ENCODE peak calls at places on chromosomes 7 and 10, in seven cellular contexts. One of them, this sample, is unnamed.

GRCh38 chr7:135197906-135198655 is 13.2 kb downstream of the WDR91 start:
- DNase-seq in neuronal stem cell: no peak
- DNase-seq in mesendoderm: no peak
- DNase-seq in H1: no peak
- DNase-seq in IMR-90: peak
- DNase-seq in H9: no peak
- DNase-seq in trophoblast cell: peak
- DNase-seq in this sample: peak

GRCh38 chr10:93867481-93867880 is 26.3 kb upstream of the SLC35G1 start:
- DNase-seq in H9: no peak
- DNase-seq in neuronal stem cell: no peak
- DNase-seq in H1: no peak
- DNase-seq in trophoblast cell: no peak
- DNase-seq in mesendoderm: no peak
- DNase-seq in IMR-90: no peak
- DNase-seq in this sample: no peak

GRCh38 chr10:48658889-48659269 is 25.8 kb upstream of the WDFY4 start:
- DNase-seq in trophoblast cell: no peak
- DNase-seq in neuronal stem cell: no peak
- DNase-seq in IMR-90: no peak
- DNase-seq in H9: no peak
- DNase-seq in mesendoderm: no peak
- DNase-seq in H1: no peak
- DNase-seq in this sample: no peak

GRCh38 chr7:30027915-30028748 is at the start of gene PLEKHA8:
- DNase-seq in H1: peak
- DNase-seq in mesendoderm: peak
- DNase-seq in IMR-90: peak
- DNase-seq in neuronal stem cell: peak
- DNase-seq in H9: peak
- DNase-seq in trophoblast cell: peak
- DNase-seq in this sample: peak

GRCh38 chr7:1458676-1459511 is at the start of gene MICALL2:
- DNase-seq in H9: no peak
- DNase-seq in neuronal stem cell: no peak
- DNase-seq in IMR-90: peak
- DNase-seq in H1: no peak
- DNase-seq in trophoblast cell: peak
- DNase-seq in mesendoderm: peak
- DNase-seq in this sample: peak

GRCh38 chr7:25720427-25720826 is 431.6 kb upstream of the NFE2L3 start:
- DNase-seq in trophoblast cell: peak
- DNase-seq in H1: no peak
- DNase-seq in neuronal stem cell: no peak
- DNase-seq in mesendoderm: peak
- DNase-seq in IMR-90: peak
- DNase-seq in H9: no peak
- DNase-seq in this sample: peak

GRCh38 chr10:123402656-123403055 is 248.5 kb downstream of the BUB3 start:
- DNase-seq in neuronal stem cell: no peak
- DNase-seq in H9: no peak
- DNase-seq in trophoblast cell: no peak
- DNase-seq in IMR-90: no peak
- DNase-seq in H1: no peak
- DNase-seq in mesendoderm: no peak
- DNase-seq in this sample: no peak

GRCh38 chr10:126350216-126350992 is 37.9 kb downstream of the ADAM12 start:
- DNase-seq in IMR-90: peak
- DNase-seq in H1: no peak
- DNase-seq in H9: no peak
- DNase-seq in neuronal stem cell: no peak
- DNase-seq in trophoblast cell: peak
- DNase-seq in mesendoderm: peak
- DNase-seq in this sample: peak

GRCh38 chr10:69801434-69802315 is at the start of gene COL13A1:
- DNase-seq in IMR-90: peak
- DNase-seq in neuronal stem cell: peak
- DNase-seq in H9: peak
- DNase-seq in trophoblast cell: peak
- DNase-seq in mesendoderm: peak
- DNase-seq in H1: peak
- DNase-seq in this sample: peak

GRCh38 chr7:31102973-31103850 is 51.1 kb downstream of the ADCYAP1R1 start:
- DNase-seq in H9: peak
- DNase-seq in H1: no peak
- DNase-seq in IMR-90: no peak
- DNase-seq in neuronal stem cell: no peak
- DNase-seq in mesendoderm: no peak
- DNase-seq in trophoblast cell: no peak
- DNase-seq in this sample: no peak

GRCh38 chr10:13327516-13327915 is 20.6 kb downstream of the SEPHS1 start:
- DNase-seq in IMR-90: no peak
- DNase-seq in mesendoderm: no peak
- DNase-seq in trophoblast cell: no peak
- DNase-seq in H9: no peak
- DNase-seq in H1: no peak
- DNase-seq in neuronal stem cell: no peak
- DNase-seq in this sample: no peak

GRCh38 chr7:66076459-66077329 is 1.1 kb downstream of the ASL start:
- DNase-seq in trophoblast cell: no peak
- DNase-seq in H1: no peak
- DNase-seq in IMR-90: no peak
- DNase-seq in H9: no peak
- DNase-seq in neuronal stem cell: no peak
- DNase-seq in mesendoderm: no peak
- DNase-seq in this sample: peak

GRCh38 chr10:72097448-72098300 is 9.3 kb upstream of the SPOCK2 start:
- DNase-seq in trophoblast cell: no peak
- DNase-seq in mesendoderm: no peak
- DNase-seq in H1: no peak
- DNase-seq in H9: no peak
- DNase-seq in IMR-90: peak
- DNase-seq in neuronal stem cell: no peak
- DNase-seq in this sample: peak

GRCh38 chr10:3785849-3786290 is 861 bp upstream of the KLF6 start:
- DNase-seq in neuronal stem cell: peak
- DNase-seq in mesendoderm: peak
- DNase-seq in H9: peak
- DNase-seq in trophoblast cell: peak
- DNase-seq in H1: no peak
- DNase-seq in IMR-90: peak
- DNase-seq in this sample: peak
- H2BK120ac ChIP-seq in neuronal stem cell: peak
- H2BK120ac ChIP-seq in mesendoderm: peak
- H2BK120ac ChIP-seq in H9: peak
- H2BK120ac ChIP-seq in trophoblast cell: peak
- H2BK120ac ChIP-seq in H1: peak
- H2BK120ac ChIP-seq in IMR-90: peak
- H2BK120ac ChIP-seq in this sample: peak

DNA sequence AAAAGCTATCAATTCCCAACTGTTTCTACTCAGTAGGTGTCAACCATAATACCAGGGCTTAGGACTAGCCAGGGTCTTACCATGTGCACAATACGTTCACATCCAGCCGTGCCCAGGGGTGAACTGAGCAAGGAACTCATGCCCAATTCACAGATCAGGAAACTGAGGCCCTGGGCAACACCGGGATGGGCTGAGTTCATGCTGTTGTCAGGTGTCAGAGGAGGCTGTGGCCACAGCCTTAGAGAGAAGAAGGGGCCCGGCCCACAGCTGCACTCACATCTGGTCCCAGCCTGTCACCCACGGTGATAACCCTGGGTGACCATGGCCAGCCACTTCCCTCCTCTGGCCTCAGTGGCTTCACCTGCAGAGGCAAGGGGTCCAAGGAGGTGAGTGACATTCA is 92.0 kb downstream of the FAM53B start:
- DNase-seq in H9: no peak
- DNase-seq in trophoblast cell: no peak
- DNase-seq in IMR-90: no peak
- DNase-seq in mesendoderm: no peak
- DNase-seq in H1: no peak
- DNase-seq in neuronal stem cell: no peak
- DNase-seq in this sample: no peak
- H3K27ac ChIP-seq in H9: no peak
- H3K27ac ChIP-seq in trophoblast cell: no peak
- H3K27ac ChIP-seq in IMR-90: no peak
- H3K27ac ChIP-seq in mesendoderm: no peak
- H3K27ac ChIP-seq in H1: no peak
- H3K27ac ChIP-seq in neuronal stem cell: no peak
- H3K27ac ChIP-seq in this sample: no peak

GRCh38 chr10:104347295-104348045 is 6.2 kb upstream of the CFAP58 start:
- DNase-seq in trophoblast cell: no peak
- DNase-seq in H9: no peak
- DNase-seq in IMR-90: no peak
- DNase-seq in mesendoderm: no peak
- DNase-seq in H1: no peak
- DNase-seq in neuronal stem cell: no peak
- DNase-seq in this sample: no peak
- H3K9ac ChIP-seq in trophoblast cell: no peak
- H3K9ac ChIP-seq in H9: no peak
- H3K9ac ChIP-seq in IMR-90: no peak
- H3K9ac ChIP-seq in mesendoderm: no peak
- H3K9ac ChIP-seq in H1: no peak
- H3K9ac ChIP-seq in neuronal stem cell: no peak
- H3K9ac ChIP-seq in this sample: no peak

DNA sequence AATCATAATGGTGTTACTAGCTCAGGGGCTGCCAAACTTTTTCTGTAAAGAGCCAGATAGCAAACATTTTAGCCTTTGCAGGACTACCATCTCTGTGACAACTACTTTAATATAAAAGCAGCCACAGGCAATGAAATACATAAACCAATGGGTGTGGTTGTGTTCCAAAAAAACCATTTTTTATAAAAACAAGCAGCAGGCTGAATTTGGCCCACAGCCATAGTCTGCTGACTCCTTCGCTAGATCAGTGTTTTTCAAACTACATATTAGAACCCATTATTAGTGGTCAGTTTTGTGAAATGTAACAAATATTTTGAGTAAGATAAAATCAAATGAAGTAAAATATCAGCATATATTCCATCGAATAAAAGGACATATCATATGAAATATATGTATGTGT is 13.6 kb downstream of the GNG11 start:
- DNase-seq in neuronal stem cell: no peak
- DNase-seq in trophoblast cell: no peak
- DNase-seq in mesendoderm: no peak
- DNase-seq in IMR-90: no peak
- DNase-seq in H9: no peak
- DNase-seq in H1: no peak
- DNase-seq in this sample: no peak
- H2BK120ac ChIP-seq in neuronal stem cell: no peak
- H2BK120ac ChIP-seq in trophoblast cell: no peak
- H2BK120ac ChIP-seq in mesendoderm: no peak
- H2BK120ac ChIP-seq in IMR-90: no peak
- H2BK120ac ChIP-seq in H9: no peak
- H2BK120ac ChIP-seq in H1: no peak
- H2BK120ac ChIP-seq in this sample: no peak

DNA sequence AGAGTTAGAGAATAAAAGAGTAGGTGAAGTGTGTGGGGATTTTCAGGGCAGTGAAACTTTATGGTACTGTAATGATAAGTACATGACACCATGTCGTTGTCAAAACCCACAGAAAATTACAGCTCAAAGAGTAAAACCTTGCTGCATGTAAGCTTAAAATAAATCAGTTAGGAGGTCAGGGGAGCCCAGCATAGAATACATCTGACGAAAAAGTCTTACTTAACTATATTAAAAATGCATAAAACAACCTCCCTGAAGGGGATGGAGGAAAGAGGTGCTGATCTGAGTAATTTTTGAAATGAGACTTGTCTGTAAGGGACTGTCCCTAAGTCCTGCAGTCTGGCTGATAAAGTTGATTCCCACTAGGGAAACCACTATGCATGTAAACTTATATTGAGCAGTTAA is 49.8 kb upstream of the AKR1E2 start:
- DNase-seq in H9: no peak
- DNase-seq in neuronal stem cell: no peak
- DNase-seq in mesendoderm: no peak
- DNase-seq in H1: no peak
- DNase-seq in trophoblast cell: no peak
- DNase-seq in IMR-90: no peak
- DNase-seq in this sample: no peak
- H3K27ac ChIP-seq in H9: no peak
- H3K27ac ChIP-seq in neuronal stem cell: no peak
- H3K27ac ChIP-seq in mesendoderm: no peak
- H3K27ac ChIP-seq in H1: no peak
- H3K27ac ChIP-seq in trophoblast cell: no peak
- H3K27ac ChIP-seq in IMR-90: no peak
- H3K27ac ChIP-seq in this sample: no peak

GRCh38 chr10:59625842-59626522 is 83.7 kb downstream of the SLC16A9 start:
- DNase-seq in H1: peak
- DNase-seq in IMR-90: peak
- DNase-seq in neuronal stem cell: peak
- DNase-seq in H9: peak
- DNase-seq in trophoblast cell: peak
- DNase-seq in mesendoderm: peak
- DNase-seq in this sample: peak
- H3K9ac ChIP-seq in H1: no peak
- H3K9ac ChIP-seq in IMR-90: no peak
- H3K9ac ChIP-seq in neuronal stem cell: no peak
- H3K9ac ChIP-seq in H9: no peak
- H3K9ac ChIP-seq in trophoblast cell: no peak
- H3K9ac ChIP-seq in mesendoderm: no peak
- H3K9ac ChIP-seq in this sample: peak

DNA sequence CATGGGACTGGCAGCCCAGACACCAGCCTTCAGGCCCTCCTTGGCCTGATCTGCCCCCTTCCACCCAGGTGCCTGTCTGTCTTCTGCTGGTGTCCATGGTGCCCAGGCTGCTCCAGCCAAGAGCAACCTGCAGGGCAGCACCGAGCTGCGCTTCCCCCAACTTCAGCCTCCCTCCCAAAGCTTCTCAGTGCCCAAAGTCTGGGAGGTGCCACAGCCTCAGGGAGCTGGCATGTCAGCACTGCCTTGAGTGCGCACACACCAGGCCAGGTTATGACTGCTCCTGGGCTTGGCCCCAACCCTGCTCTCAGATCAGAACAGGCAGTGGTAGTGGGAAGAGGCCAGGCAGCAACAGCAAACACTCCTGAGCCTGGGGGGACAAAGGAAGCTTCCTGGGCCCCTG is 304.6 kb upstream of the NRG3 start:
- DNase-seq in trophoblast cell: no peak
- DNase-seq in H1: no peak
- DNase-seq in IMR-90: no peak
- DNase-seq in neuronal stem cell: no peak
- DNase-seq in H9: no peak
- DNase-seq in mesendoderm: no peak
- DNase-seq in this sample: no peak
- H2BK120ac ChIP-seq in trophoblast cell: no peak
- H2BK120ac ChIP-seq in H1: no peak
- H2BK120ac ChIP-seq in IMR-90: no peak
- H2BK120ac ChIP-seq in neuronal stem cell: no peak
- H2BK120ac ChIP-seq in H9: no peak
- H2BK120ac ChIP-seq in mesendoderm: no peak
- H2BK120ac ChIP-seq in this sample: no peak